ENCODE peak calls at places on chromosomes 4 and X, in four cellular contexts. Z is erythroblast, L is B cell, X is HTR-8/SVneo. I is an unnamed sample.

GRCh38 chr4:183798249-183798920 is 106.7 kb upstream of the STOX2 start:
- DNase-seq in X (no peak), Z (no peak), L (no peak), I (no peak)

GRCh38 chrX:663841-664240 is 33.2 kb downstream of the SHOX start:
- DNase-seq in Z (no peak), L (no peak), X (no peak), I (no peak)

GRCh38 chr4:40856836-40857362 is 107.1 kb downstream of the NSUN7 start:
- DNase-seq in X (peak), Z (peak), L (peak), I (peak)

GRCh38 chrX:77969538-77969937 is at the start of gene PGAM4:
- DNase-seq in L (no peak), Z (no peak), X (no peak), I (no peak)

GRCh38 chr4:168766537-168767316 is 243.3 kb downstream of the CBR4 start:
- DNase-seq in L (no peak), Z (no peak), X (peak), I (no peak)

GRCh38 chrX:40543661-40544328 is 37.0 kb upstream of the ATP6AP2 start:
- DNase-seq in Z (peak), L (no peak), X (no peak), I (no peak)

GRCh38 chr4:151865327-151865726 is 104.5 kb upstream of the GATB start:
- DNase-seq in Z (no peak), L (no peak), X (no peak), I (peak)

GRCh38 chrX:129842510-129843208 is 1.0 kb downstream of the ZDHHC9 start:
- DNase-seq in X (no peak), L (no peak), Z (no peak), I (peak)

GRCh38 chr4:184066584-184067300 is 150.9 kb downstream of the ENPP6 start:
- DNase-seq in X (no peak), L (no peak), Z (no peak), I (peak)

GRCh38 chr4:156695163-156695562 is 276.4 kb downstream of the PDGFC start:
- DNase-seq in Z (no peak), X (no peak), L (no peak), I (no peak)

GRCh38 chr4:84218002-84218401 is 281.1 kb downstream of the NKX6-1 start:
- DNase-seq in L (no peak), Z (no peak), X (no peak), I (no peak)

GRCh38 chr4:77025643-77026321 is 50.0 kb downstream of the CCNI start:
- DNase-seq in X (no peak), L (no peak), Z (no peak), I (no peak)

GRCh38 chr4:71126719-71127118 is 133.3 kb downstream of the DCK start:
- DNase-seq in X (peak), L (no peak), Z (no peak), I (no peak)

I was measured in adrenal gland.